ENCODE peak calls at places on chromosomes 4 and X, in ten cellular contexts. V is adrenal gland, S is stomach, D is hepatocyte, W is pancreas, K is astrocyte of the spinal cord, E is thoracic aorta, Z is astrocyte, I is mammary epithelial cell, L is PC-3. R is an unnamed sample.

GRCh38 chr4:1192091-1192492 is 19.7 kb upstream of the SPON2 start:
- DNase-seq in D (peak), W (peak), E (peak), S (peak), K (peak), V (peak), Z (peak), L (peak), I (peak), R (peak)

GRCh38 chrX:75303795-75304194 is 29.9 kb downstream of the UPRT start:
- DNase-seq in I (no peak), K (peak), V (no peak), D (no peak), W (no peak), L (no peak), S (no peak), E (no peak), Z (peak), R (no peak)

GRCh38 chr4:151105454-151106032 is 6.1 kb downstream of the RPS3A start:
- DNase-seq in L (no peak), V (no peak), W (no peak), Z (no peak), S (no peak), E (no peak), I (no peak), K (no peak), D (no peak), R (no peak)

GRCh38 chr4:110668463-110669245 is 45.8 kb upstream of the PITX2 start:
- DNase-seq in K (no peak), L (no peak), E (no peak), V (no peak), I (no peak), W (no peak), D (no peak), S (no peak), Z (no peak), R (no peak)

GRCh38 chr4:81688085-81688484 is 216.4 kb upstream of the RASGEF1B start:
- DNase-seq in D (no peak), W (no peak), K (no peak), S (no peak), V (no peak), I (peak), L (peak), Z (no peak), E (no peak), R (peak)

GRCh38 chr4:21211836-21212235 is 511.6 kb downstream of the PACRGL start:
- DNase-seq in D (no peak), V (no peak), K (no peak), E (no peak), W (no peak), I (no peak), Z (no peak), L (no peak), S (no peak), R (no peak)

GRCh38 chrX:73916931-73917657 is 354.1 kb downstream of the CHIC1 start:
- DNase-seq in D (peak), E (no peak), K (peak), V (no peak), I (peak), L (peak), W (no peak), Z (peak), S (no peak), R (peak)

GRCh38 chrX:115521717-115522116 is 39.3 kb upstream of the PLS3 start:
- DNase-seq in W (no peak), I (no peak), D (no peak), L (no peak), K (no peak), S (no peak), E (no peak), Z (no peak), V (no peak), R (no peak)

GRCh38 chrX:71618787-71619186 is 476 bp upstream of the CXCR3 start:
- DNase-seq in D (no peak), K (no peak), Z (no peak), V (no peak), W (no peak), I (no peak), E (no peak), L (no peak), S (no peak), R (no peak)

GRCh38 chrX:72297953-72298730 is 7.6 kb downstream of the CITED1 start:
- DNase-seq in K (no peak), W (no peak), E (no peak), S (no peak), D (no peak), L (peak), Z (no peak), I (peak), V (no peak), R (peak)

GRCh38 chr4:99029018-99029735 is 33.7 kb downstream of the METAP1 start:
- DNase-seq in E (no peak), L (no peak), S (no peak), Z (no peak), D (no peak), I (no peak), W (no peak), V (no peak), K (no peak), R (no peak)

GRCh38 chr4:2859514-2859913 is 15.9 kb downstream of the ADD1 start:
- DNase-seq in I (no peak), K (no peak), D (no peak), S (no peak), Z (no peak), W (no peak), E (no peak), V (no peak), L (no peak), R (no peak)

GRCh38 chrX:16429391-16429790 is 220.6 kb upstream of the S100G start:
- DNase-seq in K (no peak), E (no peak), L (no peak), Z (no peak), V (no peak), I (no peak), S (no peak), W (no peak), D (no peak), R (no peak)

GRCh38 chr4:112518675-112519074 is 2.7 kb upstream of the NEUROG2 start:
- DNase-seq in W (no peak), E (no peak), V (no peak), Z (no peak), D (no peak), L (peak), S (no peak), I (no peak), K (no peak), R (no peak)

GRCh38 chr4:74517996-74518395 is 73.1 kb downstream of the AREG start:
- DNase-seq in D (no peak), W (no peak), S (no peak), K (no peak), Z (no peak), L (no peak), I (no peak), V (no peak), E (no peak), R (no peak)

GRCh38 chr4:177339794-177340374 is 30.2 kb downstream of the NEIL3 start:
- DNase-seq in W (no peak), L (peak), K (peak), S (no peak), I (peak), D (peak), Z (peak), E (no peak), V (no peak), R (peak)

GRCh38 chr4:125313497-125313896 is 1.3 kb upstream of the FAT4 start:
- DNase-seq in S (no peak), I (peak), V (peak), Z (peak), W (peak), L (peak), D (peak), E (no peak), K (peak), R (peak)

GRCh38 chr4:125315571-125316390 is 1.0 kb downstream of the FAT4 start:
- DNase-seq in W (peak), L (peak), Z (peak), K (peak), E (no peak), V (peak), D (peak), S (peak), I (peak), R (peak)

GRCh38 chr4:125313989-125314602 is 659 bp upstream of the FAT4 start:
- DNase-seq in D (peak), W (no peak), V (no peak), E (no peak), S (no peak), Z (no peak), L (no peak), K (no peak), I (no peak), R (peak)

GRCh38 chr4:125316391-125316780 is 1.6 kb downstream of the FAT4 start:
- DNase-seq in V (no peak), I (no peak), D (peak), W (peak), Z (no peak), E (no peak), L (peak), S (peak), K (no peak), R (peak)

DNA sequence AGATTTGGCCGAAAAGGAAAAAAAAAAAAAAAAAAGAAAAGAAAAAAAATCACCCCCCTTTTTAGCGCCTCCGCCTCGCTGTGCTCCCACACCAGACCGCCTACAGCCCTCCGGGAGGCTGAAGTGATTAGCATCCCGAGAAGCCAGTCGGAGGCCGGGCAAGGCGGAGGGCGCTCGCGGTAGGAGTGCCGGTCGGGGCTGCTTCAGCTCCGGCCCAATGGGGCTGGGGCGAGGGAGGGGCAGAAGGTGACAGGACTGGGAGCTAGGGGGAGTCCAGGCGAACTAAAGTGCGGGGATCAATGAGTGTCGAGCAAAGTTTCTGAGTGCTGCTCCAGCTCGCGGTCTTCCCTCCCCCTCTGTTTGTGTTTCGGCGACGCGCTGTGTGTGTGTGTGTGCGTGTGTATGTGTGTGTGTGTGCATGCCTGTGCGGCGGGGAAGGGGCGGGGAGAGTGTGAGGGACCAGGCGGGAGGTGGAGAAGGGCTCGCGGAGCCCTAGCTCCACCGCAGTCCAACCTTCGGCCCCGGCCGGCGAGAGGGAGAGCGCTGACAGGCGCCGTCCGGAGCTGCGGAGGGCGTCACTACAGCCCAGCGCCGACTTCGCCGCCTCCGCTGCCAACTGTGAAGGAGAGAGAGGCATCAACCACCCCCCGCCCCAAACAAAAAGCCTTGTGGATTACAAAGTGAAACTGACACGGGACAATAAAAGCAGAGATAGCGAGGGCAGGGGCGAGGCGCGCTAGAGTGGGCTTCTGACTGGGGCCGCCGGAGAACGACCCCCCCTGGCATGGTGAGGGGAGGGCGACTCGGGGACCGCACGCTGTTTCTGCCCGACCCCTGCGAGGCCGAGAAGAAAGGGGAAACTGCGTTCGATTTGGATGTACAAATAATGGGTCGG is at the start of gene FAT4:
- DNase-seq in V (peak), D (peak), W (peak), I (peak), S (peak), E (peak), L (peak), K (peak), Z (peak), R (peak)
- TF ChIP-seq CTCF in V (no peak), D (peak), W (no peak), I (peak), S (no peak), E (no peak), L (no peak), K (peak), Z (no peak), R (no peak)

DNA sequence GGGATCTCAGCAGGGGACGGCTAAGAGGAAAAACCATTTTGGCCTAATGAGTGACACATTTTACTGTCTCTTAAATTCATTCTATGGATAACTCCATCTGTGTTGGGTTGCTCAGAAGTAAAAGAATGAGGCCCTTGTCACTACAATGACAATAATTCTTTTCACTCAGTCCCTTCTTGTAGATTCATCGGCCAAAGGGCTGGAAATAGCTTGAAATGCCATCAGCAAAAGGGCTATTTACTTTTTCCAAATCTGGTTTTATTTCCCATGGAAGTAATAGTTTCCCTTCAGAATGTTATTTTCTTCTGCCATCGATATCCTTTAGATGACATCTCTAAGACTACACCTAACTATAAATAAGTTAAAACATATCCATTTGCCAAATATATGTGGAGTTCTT is 7.4 kb downstream of the MEPE start:
- DNase-seq in K (no peak), Z (no peak), V (no peak), W (no peak), E (no peak), L (no peak), D (no peak), I (no peak), S (no peak), R (no peak)
- TF ChIP-seq CTCF in K (no peak), Z (no peak), V (no peak), W (no peak), E (no peak), L (no peak), D (no peak), I (no peak), S (no peak), R (no peak)

DNA sequence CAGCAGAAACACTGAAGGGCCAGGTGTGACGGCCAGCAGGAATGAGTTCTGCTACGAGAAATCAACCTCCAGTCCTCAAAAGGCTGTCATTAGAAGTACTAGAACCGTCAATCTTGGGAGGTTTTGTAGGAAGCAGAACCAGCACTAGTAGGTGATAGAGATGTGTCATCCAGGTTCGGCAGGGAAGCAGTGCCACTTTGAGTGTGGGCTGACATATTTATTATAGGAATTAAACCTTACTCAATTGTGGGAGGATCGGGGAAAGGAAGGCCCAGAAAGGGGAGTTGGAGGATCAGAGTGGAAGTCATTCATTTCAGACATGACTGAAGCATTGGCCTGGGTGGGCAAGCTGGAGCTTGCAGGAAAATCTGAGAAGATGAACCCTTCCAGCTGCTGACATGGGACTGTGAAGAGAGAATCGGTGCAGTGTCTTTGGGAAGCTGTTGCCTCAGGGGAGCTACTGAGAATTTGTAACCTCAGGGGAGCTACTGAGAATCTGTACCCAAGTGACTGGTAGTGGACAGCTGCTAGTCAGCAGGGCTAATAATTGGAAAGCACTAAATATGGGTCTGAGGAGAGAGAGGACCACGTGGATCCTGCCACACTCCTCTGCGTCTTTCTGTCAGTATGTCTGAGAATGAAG is 177.4 kb downstream of the SPRY1 start:
- DNase-seq in L (no peak), D (no peak), W (no peak), E (no peak), S (no peak), I (peak), Z (no peak), V (no peak), K (no peak), R (no peak)
- TF ChIP-seq CTCF in L (no peak), D (no peak), W (no peak), E (no peak), S (no peak), I (no peak), Z (no peak), V (no peak), K (no peak), R (no peak)

GRCh38 chrX:2708016-2708415 is 16.9 kb downstream of the CD99 start:
- DNase-seq in V (no peak), E (no peak), Z (no peak), D (no peak), S (no peak), W (no peak), I (peak), L (peak), K (no peak), R (peak)
- TF ChIP-seq CTCF in V (no peak), E (no peak), Z (no peak), D (no peak), S (no peak), W (no peak), I (peak), L (no peak), K (no peak), R (no peak)

DNA sequence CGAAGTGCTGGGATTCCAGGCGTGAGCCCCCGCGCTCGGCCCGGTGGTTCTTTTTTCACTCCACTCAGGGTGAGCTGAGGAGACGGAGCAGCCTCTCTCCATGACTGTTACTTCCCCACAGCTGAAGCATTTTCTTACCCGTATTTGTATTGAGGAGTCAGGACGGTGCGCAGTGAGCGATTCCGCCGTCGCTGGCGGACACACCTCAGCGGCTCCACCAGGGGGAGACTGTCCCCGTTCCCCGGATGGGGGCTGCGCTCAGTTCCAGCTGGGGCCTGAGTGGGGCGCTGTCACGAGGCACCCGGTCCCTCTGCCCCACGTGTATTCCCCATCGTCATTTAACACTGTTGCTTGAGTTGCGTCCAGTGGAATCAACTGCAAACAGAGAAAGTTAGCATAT is 844.0 kb upstream of the FRG1 start:
- DNase-seq in D (no peak), S (no peak), V (no peak), K (no peak), W (no peak), L (no peak), E (no peak), Z (no peak), I (no peak), R (no peak)
- TF ChIP-seq CTCF in D (no peak), S (no peak), V (no peak), K (no peak), W (no peak), L (peak), E (no peak), Z (no peak), I (no peak), R (peak)

GRCh38 chr4:39451423-39452023 is 7.2 kb downstream of the RPL9 start:
- DNase-seq in D (no peak), I (no peak), W (no peak), E (no peak), V (no peak), K (no peak), S (no peak), Z (no peak), L (no peak), R (no peak)
- TF ChIP-seq CTCF in D (no peak), I (no peak), W (no peak), E (no peak), V (no peak), K (no peak), S (no peak), Z (no peak), L (no peak), R (no peak)

GRCh38 chr4:8147231-8147970 is 11.2 kb downstream of the ABLIM2 start:
- DNase-seq in Z (no peak), K (no peak), L (no peak), S (no peak), E (no peak), V (no peak), D (no peak), I (no peak), W (no peak), R (no peak)
- TF ChIP-seq CTCF in Z (no peak), K (no peak), L (no peak), S (no peak), E (no peak), V (no peak), D (no peak), I (no peak), W (no peak), R (no peak)

DNA sequence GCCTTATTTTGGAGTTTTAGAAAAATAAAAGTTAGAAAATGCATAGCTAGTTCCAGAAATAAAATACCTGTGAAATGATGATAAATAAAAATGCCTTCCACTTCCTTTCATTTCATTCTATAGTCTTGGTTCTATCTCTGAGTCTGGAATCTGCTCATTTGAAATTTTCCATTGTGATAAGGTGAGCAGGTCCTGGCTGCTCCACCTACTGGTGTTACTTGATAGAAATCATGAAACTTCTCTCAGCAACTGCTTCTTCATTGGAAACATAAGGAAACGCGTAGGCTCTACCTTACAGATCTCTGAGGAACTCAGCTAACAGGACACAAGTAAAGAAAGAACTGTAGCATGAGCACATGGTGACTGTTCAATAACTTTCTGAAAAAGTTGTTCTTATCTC is 141.8 kb downstream of the DCHS2 start:
- DNase-seq in V (no peak), W (no peak), S (no peak), D (peak), L (peak), I (peak), Z (no peak), E (no peak), K (no peak), R (peak)
- TF ChIP-seq CTCF in V (peak), W (peak), S (no peak), D (peak), L (peak), I (peak), Z (peak), E (no peak), K (peak), R (peak)

DNA sequence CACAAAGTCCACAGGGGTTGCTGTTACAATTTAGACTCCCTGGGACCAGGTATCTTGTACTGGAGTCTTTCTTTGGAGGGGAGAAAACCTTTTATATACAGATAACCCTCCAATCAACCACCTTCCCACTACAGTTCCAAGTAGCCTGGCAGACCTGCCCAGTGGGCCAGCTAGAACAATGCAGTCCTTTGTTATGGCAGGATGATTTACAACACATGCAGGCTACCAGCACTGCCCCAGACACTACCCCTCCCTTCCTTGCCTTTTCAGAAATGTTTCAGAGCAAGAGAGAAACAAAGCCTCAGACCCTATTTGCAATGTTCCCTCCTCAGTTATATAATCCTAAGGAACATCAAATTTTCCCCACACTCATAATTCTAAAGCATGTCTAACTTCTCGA is 11.1 kb downstream of the RASL11B start:
- DNase-seq in I (peak), W (peak), S (peak), E (no peak), K (no peak), L (peak), V (no peak), Z (no peak), D (no peak), R (no peak)
- TF ChIP-seq CTCF in I (no peak), W (no peak), S (no peak), E (no peak), K (no peak), L (no peak), V (no peak), Z (no peak), D (no peak), R (no peak)

GRCh38 chr4:141656031-141656430 is 19.6 kb downstream of the IL15 start:
- DNase-seq in E (no peak), I (no peak), V (no peak), D (no peak), K (no peak), W (no peak), L (no peak), S (no peak), Z (no peak), R (no peak)

GRCh38 chr4:141658316-141658715 is 21.9 kb downstream of the IL15 start:
- DNase-seq in V (no peak), K (no peak), D (no peak), I (no peak), E (no peak), Z (no peak), L (no peak), W (no peak), S (no peak), R (no peak)

GRCh38 chr4:141657550-141657949 is 21.2 kb downstream of the IL15 start:
- DNase-seq in Z (no peak), V (no peak), K (no peak), W (no peak), I (no peak), L (no peak), D (no peak), E (no peak), S (no peak), R (no peak)

GRCh38 chr4:141652161-141652778 is 15.9 kb downstream of the IL15 start:
- DNase-seq in W (no peak), V (no peak), L (no peak), E (no peak), S (no peak), D (peak), I (no peak), K (peak), Z (peak), R (no peak)

GRCh38 chr4:141654098-141654497 is 17.7 kb downstream of the IL15 start:
- DNase-seq in Z (peak), L (peak), W (peak), E (peak), S (no peak), K (peak), I (no peak), D (peak), V (peak), R (peak)
- TF ChIP-seq CTCF in Z (peak), L (peak), W (no peak), E (peak), S (no peak), K (peak), I (peak), D (peak), V (peak), R (peak)